ENCODE peak calls at places on chromosome 14, in five cellular contexts. G is HTR-8/SVneo, K is cardiac fibroblast, M is neuronal stem cell, S is GM12865. Y is an unnamed sample.
A peak's percentile ranks its signal among the peaks of the same experiment; 100 is the strongest.

GRCh38 chr14:64725360-64725815 is 21.2 kb downstream of the PLEKHG3 start:
- DNase-seq in G (no peak), M (no peak), S (no peak), K (no peak), Y (no peak)

GRCh38 chr14:78448483-78449094 is 278.4 kb downstream of the NRXN3 start:
- DNase-seq in G (peak; percentile 22), S (peak; percentile 74), M (peak; percentile 71), K (peak; percentile 10), Y (no peak)

GRCh38 chr14:21974741-21975140 is 301.1 kb upstream of the OR4E1 start:
- DNase-seq in S (no peak), M (no peak), G (no peak), K (no peak), Y (no peak)

GRCh38 chr14:58131386-58131785 is 20.6 kb downstream of the ARMH4 start:
- DNase-seq in G (no peak), S (no peak), K (peak; percentile 10), M (no peak), Y (no peak)

GRCh38 chr14:100303925-100304324 is 2.3 kb downstream of the SLC25A29 start:
- DNase-seq in G (no peak), M (no peak), S (no peak), K (no peak), Y (no peak)

GRCh38 chr14:91388551-91388975 is 29.1 kb downstream of the CCDC88C start:
- DNase-seq in S (peak; percentile 81), K (no peak), M (no peak), G (no peak), Y (no peak)

GRCh38 chr14:51738754-51739153 is 87.0 kb downstream of the FRMD6 start:
- DNase-seq in K (no peak), M (no peak), S (peak; percentile 64), G (no peak), Y (no peak)

GRCh38 chr14:71380271-71380670 is 473.0 kb downstream of the PCNX1 start:
- DNase-seq in K (peak; percentile 94), G (no peak), S (no peak), M (no peak), Y (peak; percentile 38)

GRCh38 chr14:95026851-95027463 is 130.4 kb downstream of the DICER1 start:
- DNase-seq in G (no peak), K (no peak), S (no peak), M (no peak), Y (no peak)

Y was measured in GM04504.